ENCODE peak calls at places on chromosomes 3 and 15, in five cellular contexts. O is SK-N-SH, R is HepG2, Z is GM12878, F is H1. T is an unnamed sample.

GRCh38 chr3:57281710-57282109 is 10.8 kb downstream of the ASB14 start:
- DNase-seq in R (no peak), F (no peak), O (no peak), Z (no peak), T (no peak)

GRCh38 chr15:66862111-66862815 is 160.2 kb downstream of the SMAD6 start:
- DNase-seq in R (no peak), Z (no peak), F (no peak), O (no peak), T (no peak)

GRCh38 chr15:78291698-78292097 is 7.7 kb downstream of the SKIC8 start:
- DNase-seq in O (no peak), R (no peak), F (no peak), Z (no peak), T (no peak)

GRCh38 chr3:172550347-172550943 is 27.2 kb upstream of the TNFSF10 start:
- DNase-seq in R (no peak), F (no peak), O (no peak), Z (no peak), T (no peak)

GRCh38 chr15:30929064-30929669 is 25.5 kb downstream of the FAN1 start:
- DNase-seq in O (no peak), F (no peak), R (no peak), Z (no peak), T (no peak)

GRCh38 chr3:153051427-153052095 is 110.5 kb upstream of the RAP2B start:
- DNase-seq in R (peak; percentile 31), O (no peak), F (no peak), Z (no peak), T (no peak)

GRCh38 chr3:55329849-55330248 is 157.3 kb downstream of the WNT5A start:
- DNase-seq in F (no peak), R (no peak), Z (no peak), O (no peak), T (no peak)

GRCh38 chr3:171806200-171807128 is 3.8 kb downstream of the PLD1 start:
- DNase-seq in F (no peak), Z (no peak), R (peak; percentile 95), O (no peak), T (no peak)

GRCh38 chr15:39770748-39771689 is 11.6 kb downstream of the FSIP1 start:
- DNase-seq in R (no peak), O (no peak), Z (no peak), F (no peak), T (no peak)

GRCh38 chr3:23172059-23172458 is 31.1 kb upstream of the UBE2E2 start:
- DNase-seq in Z (no peak), R (no peak), O (no peak), F (no peak), T (no peak)

GRCh38 chr3:194534243-194534642 is 47.4 kb upstream of the ATP13A3 start:
- DNase-seq in Z (no peak), F (no peak), O (no peak), R (no peak), T (no peak)

GRCh38 chr15:33069161-33069560 is 125.4 kb downstream of the FMN1 start:
- DNase-seq in Z (no peak), R (no peak), F (no peak), O (no peak), T (no peak)

GRCh38 chr15:32688151-32688639 is 29.6 kb upstream of the GREM1 start:
- DNase-seq in O (no peak), Z (no peak), R (peak; percentile 67), F (no peak), T (no peak)

GRCh38 chr3:139534992-139535879 is 4.3 kb downstream of the RBP1 start:
- DNase-seq in O (peak; percentile 77), Z (no peak), F (no peak), R (peak; percentile 44), T (no peak)

GRCh38 chr3:138118863-138119766 is 3.7 kb upstream of the DZIP1L start:
- DNase-seq in F (peak; percentile 94), O (peak; percentile 73), R (peak; percentile 70), Z (peak; percentile 25), T (no peak)

GRCh38 chr3:128309026-128309425 is 155.7 kb downstream of the EEFSEC start:
- DNase-seq in F (peak; percentile 34), Z (no peak), R (no peak), O (no peak), T (no peak)

GRCh38 chr3:159528251-159528895 is 460.3 kb upstream of the IL12A start:
- DNase-seq in R (no peak), Z (no peak), F (no peak), O (no peak), T (no peak)
- H3K27ac ChIP-seq in R (no peak overlapping the region), Z (no peak overlapping the region), F (no peak overlapping the region), O (no peak overlapping the region), T (no peak overlapping the region)

DNA sequence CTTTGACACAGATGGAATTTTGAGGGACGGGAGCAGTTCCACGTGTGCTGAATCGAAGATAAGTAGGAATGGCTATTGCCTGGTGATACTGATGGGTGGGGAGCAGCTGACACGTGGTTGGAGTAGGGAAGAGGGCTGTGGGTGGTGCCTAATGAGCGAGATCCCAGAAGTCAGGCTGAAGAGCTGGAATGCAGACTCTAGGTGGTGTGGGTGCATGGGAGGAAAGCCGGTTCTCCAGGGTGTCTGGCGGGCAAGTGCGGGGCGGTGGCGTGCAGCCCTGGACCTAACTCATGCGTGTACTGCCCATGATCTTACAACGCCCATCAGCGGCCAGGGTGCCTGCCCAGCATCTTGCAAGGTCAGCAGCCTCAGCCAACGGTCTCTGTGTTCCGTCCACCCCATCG is 63.1 kb downstream of the ARNT2 start:
- DNase-seq in R (no peak), Z (no peak), F (no peak), O (no peak), T (no peak)
- TF ChIP-seq GABPA in R (no peak), Z (no peak), F (no peak), O (no peak), T (no peak)

GRCh38 chr15:64096486-64097431 is 977 bp downstream of the SNX1 start:
- DNase-seq in R (no peak), O (peak; percentile 38), F (no peak), Z (no peak), T (peak; percentile 22)
- TF ChIP-seq CTCF in R (peak; percentile 26), O (peak; percentile 34), F (peak; percentile 13), Z (peak; percentile 11), T (no peak)

DNA sequence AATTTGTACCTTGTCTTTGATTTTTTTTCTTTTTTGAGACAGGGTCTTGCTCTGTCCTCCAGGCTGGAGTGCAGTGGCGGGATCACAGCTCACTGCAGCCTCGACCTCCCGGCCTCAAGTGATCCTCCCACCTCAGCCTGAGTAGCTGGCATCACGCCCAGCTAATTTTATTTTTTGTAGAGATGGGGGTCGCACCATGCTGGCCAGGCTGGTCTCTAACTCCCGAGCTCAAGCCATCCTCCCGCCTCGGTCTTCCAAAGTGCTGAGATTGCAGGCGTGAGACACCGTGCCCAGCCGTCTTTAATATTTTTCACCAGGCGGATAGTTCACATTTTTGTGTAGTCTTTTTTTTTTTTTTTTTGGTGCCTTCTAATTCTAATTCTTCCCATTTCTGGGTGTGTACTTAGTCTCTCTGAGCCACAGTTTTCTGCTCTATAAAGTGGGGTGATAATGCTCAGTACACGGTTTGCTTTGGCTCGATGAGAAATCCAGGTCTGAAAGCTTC is 528 bp upstream of the TATDN2 start:
- DNase-seq in F (no peak), Z (no peak), O (no peak), R (no peak), T (no peak)
- H3K27ac ChIP-seq in F (no peak overlapping the region), Z (peak overlapping the region; percentile 63), O (no peak overlapping the region), R (peak overlapping the region; percentile 86), T (peak overlapping the region; percentile 22)

DNA sequence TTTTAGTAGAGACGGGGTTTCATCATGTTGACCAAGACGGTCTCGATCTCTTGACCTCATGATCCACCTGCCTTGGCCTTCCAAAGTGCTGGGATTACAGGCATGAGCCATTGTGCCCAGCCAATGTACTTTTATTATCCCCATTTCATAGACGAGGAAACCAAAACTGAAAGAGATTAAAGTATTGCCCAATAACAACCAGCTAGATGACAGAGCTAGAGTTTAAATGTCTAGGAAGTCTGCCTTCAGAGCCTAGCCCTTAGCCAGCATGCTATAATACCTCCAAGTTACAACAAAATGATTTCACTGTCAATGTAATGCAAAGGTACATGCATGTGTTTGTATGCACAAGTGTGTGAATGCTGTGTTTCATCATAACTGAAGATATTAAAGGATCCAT is 389.4 kb upstream of the RBMS3 start:
- DNase-seq in F (no peak), R (no peak), Z (no peak), O (no peak), T (no peak)
- TF ChIP-seq GABPA in F (no peak), R (no peak), Z (no peak), O (no peak), T (no peak)

GRCh38 chr3:54240-54639 is 142.3 kb upstream of the CHL1 start:
- DNase-seq in F (no peak), R (no peak), Z (no peak), O (no peak), T (no peak)
- TF ChIP-seq CTCF in F (peak; percentile 26), R (no peak), Z (no peak), O (no peak), T (no peak)

DNA sequence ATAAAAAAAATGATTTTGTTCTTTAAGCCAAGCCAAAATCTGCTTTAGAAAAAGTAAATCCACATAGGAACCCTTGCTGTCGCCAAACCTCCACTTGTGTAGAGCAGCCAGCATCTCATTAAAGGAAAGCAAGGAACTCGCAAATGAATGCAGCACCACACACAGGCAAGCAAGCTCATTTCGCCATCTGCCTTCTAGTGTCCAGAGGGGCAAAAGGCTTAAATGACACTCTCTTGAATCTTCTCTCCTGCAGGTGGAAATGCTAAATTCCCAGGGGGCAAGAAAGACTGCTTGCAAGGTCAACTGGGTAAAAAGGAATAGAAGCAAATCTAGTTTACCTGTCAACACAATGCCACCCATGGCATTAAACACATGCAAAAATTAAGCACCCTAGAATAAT is 2.4 kb downstream of the MB21D2 start:
- DNase-seq in Z (no peak), F (no peak), O (peak; percentile 21), R (peak; percentile 41), T (no peak)
- H3K27ac ChIP-seq in Z (peak overlapping the region; percentile 16), F (no peak overlapping the region), O (no peak overlapping the region), R (no peak overlapping the region), T (no peak overlapping the region)